ENCODE peak calls at places on chromosomes 16 and 17, in ten cellular contexts. One of them, this sample, is unnamed.

GRCh38 chr17:71764507-71764906 is 356.3 kb upstream of the SOX9 start:
- DNase-seq in GM12864: no peak
- DNase-seq in RWPE1: peak; percentile 3
- DNase-seq in neural crest cell: peak; percentile 32
- DNase-seq in astrocyte of the spinal cord: peak; percentile 8
- DNase-seq in choroid plexus epithelial cell: peak; percentile 15
- DNase-seq in tibial nerve: no peak
- DNase-seq in SK-N-SH: peak; percentile 24
- DNase-seq in psoas muscle: peak; percentile 48
- DNase-seq in A673: peak; percentile 19
- DNase-seq in this sample: no peak

GRCh38 chr17:3890082-3890892 is 2.6 kb downstream of the CAMKK1 start:
- DNase-seq in GM12864: no peak
- DNase-seq in RWPE1: peak; percentile 95
- DNase-seq in neural crest cell: no peak
- DNase-seq in astrocyte of the spinal cord: peak; percentile 93
- DNase-seq in choroid plexus epithelial cell: peak; percentile 79
- DNase-seq in tibial nerve: peak; percentile 50
- DNase-seq in SK-N-SH: peak; percentile 83
- DNase-seq in psoas muscle: peak; percentile 86
- DNase-seq in A673: peak; percentile 92
- DNase-seq in this sample: peak; percentile 41

GRCh38 chr17:77865716-77866115 is 92.8 kb upstream of the TNRC6C start:
- DNase-seq in GM12864: no peak
- DNase-seq in RWPE1: no peak
- DNase-seq in neural crest cell: no peak
- DNase-seq in astrocyte of the spinal cord: no peak
- DNase-seq in choroid plexus epithelial cell: no peak
- DNase-seq in tibial nerve: no peak
- DNase-seq in SK-N-SH: no peak
- DNase-seq in psoas muscle: no peak
- DNase-seq in A673: no peak
- DNase-seq in this sample: no peak

GRCh38 chr17:80382956-80383355 is 32.0 kb upstream of the ENDOV start:
- DNase-seq in GM12864: no peak
- DNase-seq in RWPE1: no peak
- DNase-seq in neural crest cell: no peak
- DNase-seq in astrocyte of the spinal cord: no peak
- DNase-seq in choroid plexus epithelial cell: no peak
- DNase-seq in tibial nerve: no peak
- DNase-seq in SK-N-SH: no peak
- DNase-seq in psoas muscle: peak; percentile 41
- DNase-seq in A673: no peak
- DNase-seq in this sample: no peak

GRCh38 chr17:7380321-7380720 is 568 bp upstream of the TNK1 start:
- DNase-seq in GM12864: no peak
- DNase-seq in RWPE1: no peak
- DNase-seq in neural crest cell: no peak
- DNase-seq in astrocyte of the spinal cord: no peak
- DNase-seq in choroid plexus epithelial cell: no peak
- DNase-seq in tibial nerve: no peak
- DNase-seq in SK-N-SH: peak; percentile 54
- DNase-seq in psoas muscle: peak; percentile 83
- DNase-seq in A673: no peak
- DNase-seq in this sample: peak; percentile 80

GRCh38 chr17:78040561-78041400 is 82.3 kb downstream of the TNRC6C start:
- DNase-seq in GM12864: no peak
- DNase-seq in RWPE1: peak; percentile 54
- DNase-seq in neural crest cell: no peak
- DNase-seq in astrocyte of the spinal cord: peak; percentile 59
- DNase-seq in choroid plexus epithelial cell: no peak
- DNase-seq in tibial nerve: no peak
- DNase-seq in SK-N-SH: peak; percentile 95
- DNase-seq in psoas muscle: peak; percentile 88
- DNase-seq in A673: peak; percentile 81
- DNase-seq in this sample: peak; percentile 29

GRCh38 chr17:64066709-64067108 is 46.3 kb upstream of the ICAM2 start:
- DNase-seq in GM12864: no peak
- DNase-seq in RWPE1: no peak
- DNase-seq in neural crest cell: no peak
- DNase-seq in astrocyte of the spinal cord: no peak
- DNase-seq in choroid plexus epithelial cell: no peak
- DNase-seq in tibial nerve: no peak
- DNase-seq in SK-N-SH: no peak
- DNase-seq in psoas muscle: no peak
- DNase-seq in A673: no peak
- DNase-seq in this sample: no peak

GRCh38 chr17:77140878-77141767 is at the start of gene SEC14L1:
- DNase-seq in GM12864: no peak
- DNase-seq in RWPE1: peak; percentile 19
- DNase-seq in neural crest cell: peak; percentile 28
- DNase-seq in astrocyte of the spinal cord: no peak
- DNase-seq in choroid plexus epithelial cell: peak; percentile 52
- DNase-seq in tibial nerve: peak; percentile 27
- DNase-seq in SK-N-SH: peak; percentile 89
- DNase-seq in psoas muscle: peak; percentile 89
- DNase-seq in A673: peak; percentile 46
- DNase-seq in this sample: peak; percentile 49

GRCh38 chr17:15377200-15377599 is 35.8 kb upstream of the TEKT3 start:
- DNase-seq in GM12864: no peak
- DNase-seq in RWPE1: no peak
- DNase-seq in neural crest cell: no peak
- DNase-seq in astrocyte of the spinal cord: peak; percentile 65
- DNase-seq in choroid plexus epithelial cell: peak; percentile 58
- DNase-seq in tibial nerve: no peak
- DNase-seq in SK-N-SH: no peak
- DNase-seq in psoas muscle: no peak
- DNase-seq in A673: no peak
- DNase-seq in this sample: no peak

GRCh38 chr17:41793749-41794602 is 7.5 kb upstream of the JUP start:
- DNase-seq in GM12864: no peak
- DNase-seq in RWPE1: no peak
- DNase-seq in neural crest cell: no peak
- DNase-seq in astrocyte of the spinal cord: no peak
- DNase-seq in choroid plexus epithelial cell: peak; percentile 62
- DNase-seq in tibial nerve: no peak
- DNase-seq in SK-N-SH: no peak
- DNase-seq in psoas muscle: no peak
- DNase-seq in A673: no peak
- DNase-seq in this sample: no peak

DNA sequence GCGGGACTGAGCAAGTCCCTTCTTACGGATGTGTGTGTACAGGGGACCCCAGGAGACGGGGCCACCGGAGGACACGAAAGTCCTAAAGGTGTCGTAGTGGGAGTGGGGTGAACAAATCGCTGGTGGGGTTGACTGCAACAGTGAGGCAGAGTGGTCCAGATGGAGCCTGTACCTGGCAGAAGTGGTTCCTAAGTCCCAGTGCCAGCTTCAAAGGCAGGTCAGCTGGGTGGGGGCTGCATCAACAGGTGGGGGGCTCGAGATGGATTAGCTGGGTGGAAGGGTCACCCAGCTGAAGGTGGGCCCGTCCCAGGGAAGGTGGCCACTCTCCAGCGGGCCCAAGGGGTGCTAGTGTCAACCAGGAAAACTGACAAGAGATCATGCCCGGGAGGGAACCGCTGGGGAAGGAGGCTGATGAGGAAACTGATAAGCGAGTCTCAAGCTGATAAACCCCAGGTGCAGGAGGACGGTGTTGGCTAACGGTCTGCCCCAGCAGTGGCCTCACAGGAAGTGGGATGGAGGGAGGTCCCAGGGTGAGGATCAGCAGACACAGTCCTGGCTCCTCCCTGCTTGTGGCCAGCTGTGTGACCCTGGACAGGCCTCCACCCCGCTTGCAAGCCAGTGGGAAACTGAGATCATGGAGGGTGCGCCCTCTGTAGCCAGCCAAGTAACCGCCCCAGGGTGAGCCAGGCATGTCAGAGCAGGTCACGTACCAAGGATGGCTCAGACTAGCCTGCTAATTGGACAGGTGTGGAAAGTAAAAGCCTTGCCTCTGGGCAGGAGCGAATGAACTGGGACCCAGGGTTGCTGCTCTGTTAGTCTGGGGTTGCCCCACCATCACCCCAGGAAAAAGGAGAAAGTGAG is 1.0 kb downstream of the ORAI3 start:
- DNase-seq in GM12864: no peak
- DNase-seq in RWPE1: peak; percentile 88
- DNase-seq in neural crest cell: no peak
- DNase-seq in astrocyte of the spinal cord: peak; percentile 60
- DNase-seq in choroid plexus epithelial cell: peak; percentile 83
- DNase-seq in tibial nerve: peak; percentile 88
- DNase-seq in SK-N-SH: peak; percentile 73
- DNase-seq in psoas muscle: peak; percentile 93
- DNase-seq in A673: no peak
- DNase-seq in this sample: peak; percentile 67
- TF ChIP-seq CTCF in GM12864: peak; percentile 45
- TF ChIP-seq CTCF in RWPE1: no peak
- TF ChIP-seq CTCF in neural crest cell: no peak
- TF ChIP-seq CTCF in astrocyte of the spinal cord: no peak
- TF ChIP-seq CTCF in choroid plexus epithelial cell: no peak
- TF ChIP-seq CTCF in tibial nerve: no peak
- TF ChIP-seq CTCF in SK-N-SH: no peak
- TF ChIP-seq CTCF in psoas muscle: no peak
- TF ChIP-seq CTCF in A673: no peak
- TF ChIP-seq CTCF in this sample: no peak

GRCh38 chr16:788399-789126 is at the start of gene CHTF18:
- DNase-seq in GM12864: peak; percentile 35
- DNase-seq in RWPE1: peak; percentile 97
- DNase-seq in neural crest cell: peak; percentile 91
- DNase-seq in astrocyte of the spinal cord: peak; percentile 90
- DNase-seq in choroid plexus epithelial cell: peak; percentile 93
- DNase-seq in tibial nerve: peak; percentile 90
- DNase-seq in SK-N-SH: peak; percentile 100
- DNase-seq in psoas muscle: peak; percentile 95
- DNase-seq in A673: peak; percentile 95
- DNase-seq in this sample: peak; percentile 95

GRCh38 chr16:787261-787966 is 767 bp downstream of the RPUSD1 start:
- DNase-seq in GM12864: no peak
- DNase-seq in RWPE1: no peak
- DNase-seq in neural crest cell: no peak
- DNase-seq in astrocyte of the spinal cord: no peak
- DNase-seq in choroid plexus epithelial cell: no peak
- DNase-seq in tibial nerve: no peak
- DNase-seq in SK-N-SH: no peak
- DNase-seq in psoas muscle: no peak
- DNase-seq in A673: no peak
- DNase-seq in this sample: no peak

GRCh38 chr16:790086-790485 is 1.7 kb downstream of the CHTF18 start:
- DNase-seq in GM12864: no peak
- DNase-seq in RWPE1: no peak
- DNase-seq in neural crest cell: no peak
- DNase-seq in astrocyte of the spinal cord: no peak
- DNase-seq in choroid plexus epithelial cell: no peak
- DNase-seq in tibial nerve: no peak
- DNase-seq in SK-N-SH: no peak
- DNase-seq in psoas muscle: no peak
- DNase-seq in A673: no peak
- DNase-seq in this sample: no peak

GRCh38 chr16:789451-789850 is 1.0 kb downstream of the CHTF18 start:
- DNase-seq in GM12864: no peak
- DNase-seq in RWPE1: no peak
- DNase-seq in neural crest cell: no peak
- DNase-seq in astrocyte of the spinal cord: no peak
- DNase-seq in choroid plexus epithelial cell: no peak
- DNase-seq in tibial nerve: no peak
- DNase-seq in SK-N-SH: no peak
- DNase-seq in psoas muscle: no peak
- DNase-seq in A673: no peak
- DNase-seq in this sample: no peak

GRCh38 chr16:787978-788398 is at the start of gene RPUSD1:
- DNase-seq in GM12864: no peak
- DNase-seq in RWPE1: no peak
- DNase-seq in neural crest cell: no peak
- DNase-seq in astrocyte of the spinal cord: no peak
- DNase-seq in choroid plexus epithelial cell: no peak
- DNase-seq in tibial nerve: no peak
- DNase-seq in SK-N-SH: no peak
- DNase-seq in psoas muscle: no peak
- DNase-seq in A673: no peak
- DNase-seq in this sample: no peak
- TF ChIP-seq CTCF in GM12864: no peak
- TF ChIP-seq CTCF in RWPE1: no peak
- TF ChIP-seq CTCF in neural crest cell: no peak
- TF ChIP-seq CTCF in astrocyte of the spinal cord: no peak
- TF ChIP-seq CTCF in choroid plexus epithelial cell: no peak
- TF ChIP-seq CTCF in tibial nerve: no peak
- TF ChIP-seq CTCF in SK-N-SH: no peak
- TF ChIP-seq CTCF in psoas muscle: no peak
- TF ChIP-seq CTCF in A673: no peak
- TF ChIP-seq CTCF in this sample: no peak

GRCh38 chr16:1310832-1311200 is 1.4 kb downstream of the UBE2I start:
- DNase-seq in GM12864: no peak
- DNase-seq in RWPE1: no peak
- DNase-seq in neural crest cell: no peak
- DNase-seq in astrocyte of the spinal cord: no peak
- DNase-seq in choroid plexus epithelial cell: peak; percentile 44
- DNase-seq in tibial nerve: no peak
- DNase-seq in SK-N-SH: no peak
- DNase-seq in psoas muscle: no peak
- DNase-seq in A673: no peak
- DNase-seq in this sample: peak; percentile 29
- TF ChIP-seq CTCF in GM12864: no peak
- TF ChIP-seq CTCF in RWPE1: no peak
- TF ChIP-seq CTCF in neural crest cell: no peak
- TF ChIP-seq CTCF in astrocyte of the spinal cord: no peak
- TF ChIP-seq CTCF in choroid plexus epithelial cell: no peak
- TF ChIP-seq CTCF in tibial nerve: no peak
- TF ChIP-seq CTCF in SK-N-SH: no peak
- TF ChIP-seq CTCF in psoas muscle: no peak
- TF ChIP-seq CTCF in A673: no peak
- TF ChIP-seq CTCF in this sample: no peak

GRCh38 chr17:36474571-36474970 is 11.9 kb upstream of the ZNHIT3 start:
- DNase-seq in GM12864: no peak
- DNase-seq in RWPE1: no peak
- DNase-seq in neural crest cell: no peak
- DNase-seq in astrocyte of the spinal cord: no peak
- DNase-seq in choroid plexus epithelial cell: no peak
- DNase-seq in tibial nerve: no peak
- DNase-seq in SK-N-SH: no peak
- DNase-seq in psoas muscle: no peak
- DNase-seq in A673: no peak
- DNase-seq in this sample: no peak
- TF ChIP-seq CTCF in GM12864: no peak
- TF ChIP-seq CTCF in RWPE1: no peak
- TF ChIP-seq CTCF in neural crest cell: no peak
- TF ChIP-seq CTCF in astrocyte of the spinal cord: no peak
- TF ChIP-seq CTCF in choroid plexus epithelial cell: no peak
- TF ChIP-seq CTCF in tibial nerve: no peak
- TF ChIP-seq CTCF in SK-N-SH: no peak
- TF ChIP-seq CTCF in psoas muscle: no peak
- TF ChIP-seq CTCF in A673: no peak
- TF ChIP-seq CTCF in this sample: no peak

GRCh38 chr16:84774810-84775209 is 45.0 kb upstream of the CRISPLD2 start:
- DNase-seq in GM12864: no peak
- DNase-seq in RWPE1: peak; percentile 20
- DNase-seq in neural crest cell: no peak
- DNase-seq in astrocyte of the spinal cord: peak; percentile 89
- DNase-seq in choroid plexus epithelial cell: peak; percentile 94
- DNase-seq in tibial nerve: peak; percentile 41
- DNase-seq in SK-N-SH: no peak
- DNase-seq in psoas muscle: peak; percentile 71
- DNase-seq in A673: no peak
- DNase-seq in this sample: no peak
- TF ChIP-seq CTCF in GM12864: no peak
- TF ChIP-seq CTCF in RWPE1: no peak
- TF ChIP-seq CTCF in neural crest cell: no peak
- TF ChIP-seq CTCF in astrocyte of the spinal cord: no peak
- TF ChIP-seq CTCF in choroid plexus epithelial cell: no peak
- TF ChIP-seq CTCF in tibial nerve: no peak
- TF ChIP-seq CTCF in SK-N-SH: no peak
- TF ChIP-seq CTCF in psoas muscle: no peak
- TF ChIP-seq CTCF in A673: no peak
- TF ChIP-seq CTCF in this sample: no peak